ENCODE peak calls at places on chromosomes 6 and 20, in six cellular contexts. F is coronary artery; I is suprapubic skin; T is left lung; M is CD8-positive, alpha-beta T cell; P is left ventricle myocardium inferior. Y is an unnamed sample.

GRCh38 chr20:37911838-37912273 is 8.9 kb downstream of the VSTM2L start:
- DNase-seq in F (no peak), I (no peak), T (no peak), M (no peak), P (peak), Y (peak)

GRCh38 chr6:16420715-16421461 is 182.5 kb downstream of the GMPR start:
- DNase-seq in F (no peak), I (no peak), T (no peak), M (no peak), P (no peak), Y (no peak)

GRCh38 chr6:125095501-125096301 is 57.9 kb upstream of the TPD52L1 start:
- DNase-seq in F (no peak), I (no peak), T (no peak), M (no peak), P (no peak), Y (no peak)

GRCh38 chr20:58236612-58237317 is 8.3 kb upstream of the ANKRD60 start:
- DNase-seq in F (no peak), I (no peak), T (peak), M (peak), P (peak), Y (peak)

GRCh38 chr6:37005827-37006514 is 516 bp downstream of the FGD2 start:
- DNase-seq in F (no peak), I (no peak), T (no peak), M (no peak), P (no peak), Y (no peak)

GRCh38 chr20:24257171-24257570 is 212.3 kb upstream of the SYNDIG1 start:
- DNase-seq in F (no peak), I (no peak), T (no peak), M (no peak), P (no peak), Y (no peak)

GRCh38 chr6:147321260-147321659 is 117.0 kb downstream of the STXBP5 start:
- DNase-seq in F (no peak), I (no peak), T (no peak), M (no peak), P (no peak), Y (no peak)

GRCh38 chr6:136738178-136739057 is 53.9 kb downstream of the MAP3K5 start:
- DNase-seq in F (no peak), I (no peak), T (no peak), M (no peak), P (no peak), Y (no peak)

GRCh38 chr6:113351183-113351834 is 505.8 kb upstream of the MARCKS start:
- DNase-seq in F (no peak), I (no peak), T (no peak), M (no peak), P (no peak), Y (no peak)

GRCh38 chr6:15171026-15171425 is 74.8 kb upstream of the JARID2 start:
- DNase-seq in F (no peak), I (no peak), T (no peak), M (no peak), P (no peak), Y (no peak)
- H3K27ac ChIP-seq in F (no peak), I (no peak), T (no peak), M (no peak), P (no peak), Y (no peak)

GRCh38 chr6:55888917-55889316 is 13.5 kb upstream of the BMP5 start:
- DNase-seq in F (no peak), I (no peak), T (no peak), M (no peak), P (no peak), Y (no peak)

GRCh38 chr6:55882731-55883595 is 7.6 kb upstream of the BMP5 start:
- DNase-seq in F (no peak), I (no peak), T (no peak), M (no peak), P (no peak), Y (no peak)

DNA sequence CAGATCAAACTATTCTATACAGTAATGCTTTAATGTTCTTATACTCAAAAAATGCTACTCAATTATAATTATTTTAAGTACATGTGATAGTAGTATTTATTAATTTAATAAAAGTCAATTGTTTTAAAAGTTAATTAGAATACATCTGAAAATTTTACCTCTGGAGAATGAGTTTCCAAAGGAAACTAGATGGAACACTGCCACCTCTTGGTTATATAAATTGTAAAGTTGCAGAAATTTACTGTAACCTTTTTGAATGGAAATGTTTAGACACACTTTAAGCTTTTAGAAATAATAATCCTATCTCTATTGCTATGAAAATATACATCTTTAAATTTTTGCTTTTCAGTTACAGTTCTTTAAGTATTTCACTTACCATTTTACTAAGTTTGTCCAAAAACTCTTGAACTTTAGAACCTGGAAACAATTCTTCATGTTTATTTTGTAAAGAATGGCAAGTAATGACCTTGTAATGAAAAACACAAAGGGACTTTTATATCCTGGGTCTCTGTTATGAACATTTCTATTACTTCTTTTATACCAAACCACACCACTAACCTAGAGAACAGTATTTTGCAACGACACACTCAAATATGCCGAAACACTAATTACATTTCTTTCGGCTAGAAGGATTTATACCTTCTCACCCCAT is 10.9 kb upstream of the BMP5 start:
- DNase-seq in F (no peak), I (no peak), T (no peak), M (no peak), P (no peak), Y (no peak)
- TF ChIP-seq CTCF in F (no peak), I (no peak), T (no peak), M (no peak), P (peak), Y (peak)

DNA sequence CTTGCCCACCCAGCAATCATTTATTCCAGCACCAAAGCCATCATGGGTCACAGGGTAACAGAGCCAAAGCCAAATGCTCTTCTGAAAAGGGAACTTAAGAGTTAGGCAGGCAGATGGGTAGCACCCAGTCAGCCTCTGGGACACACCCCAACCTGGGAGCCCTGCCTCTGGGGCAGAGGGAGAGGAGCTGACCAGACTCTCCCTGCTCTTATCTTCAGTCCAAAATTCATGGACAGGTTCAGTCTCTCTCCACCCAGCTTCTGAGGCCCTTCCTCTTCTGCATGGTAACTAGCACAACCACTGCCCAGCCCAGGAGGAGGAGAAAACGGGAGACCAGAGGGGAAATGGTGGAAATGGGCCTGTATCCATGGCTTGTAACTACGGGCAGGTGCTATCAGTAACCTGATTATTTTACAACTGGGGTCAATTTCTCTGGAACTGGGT is 105.4 kb downstream of the NOL4L start:
- DNase-seq in F (no peak), I (no peak), T (no peak), M (no peak), P (peak), Y (peak)
- H3K27ac ChIP-seq in F (no peak), I (no peak), T (peak), M (no peak), P (no peak), Y (no peak)

DNA sequence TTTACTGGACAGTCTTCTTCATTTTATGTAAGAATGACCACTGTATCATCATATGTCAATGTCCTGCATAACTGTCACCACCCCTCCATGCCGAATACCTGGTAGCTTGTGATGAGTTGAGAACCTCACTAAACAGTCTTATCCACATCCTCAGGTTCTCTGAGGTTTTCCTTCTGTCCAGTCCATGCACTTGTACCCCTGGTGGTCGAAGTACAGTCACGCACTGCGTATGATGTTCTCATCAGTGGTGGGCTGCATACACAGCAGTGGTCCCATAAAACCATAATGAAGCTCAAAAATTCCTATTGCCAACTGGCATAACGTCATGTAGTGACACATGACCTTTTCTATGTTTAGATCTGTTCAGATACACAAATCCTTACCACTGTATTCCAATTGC is 31.2 kb upstream of the SDCBP2 start:
- DNase-seq in F (no peak), I (no peak), T (no peak), M (no peak), P (no peak), Y (no peak)
- TF ChIP-seq CTCF in F (no peak), I (no peak), T (peak), M (no peak), P (no peak), Y (no peak)

DNA sequence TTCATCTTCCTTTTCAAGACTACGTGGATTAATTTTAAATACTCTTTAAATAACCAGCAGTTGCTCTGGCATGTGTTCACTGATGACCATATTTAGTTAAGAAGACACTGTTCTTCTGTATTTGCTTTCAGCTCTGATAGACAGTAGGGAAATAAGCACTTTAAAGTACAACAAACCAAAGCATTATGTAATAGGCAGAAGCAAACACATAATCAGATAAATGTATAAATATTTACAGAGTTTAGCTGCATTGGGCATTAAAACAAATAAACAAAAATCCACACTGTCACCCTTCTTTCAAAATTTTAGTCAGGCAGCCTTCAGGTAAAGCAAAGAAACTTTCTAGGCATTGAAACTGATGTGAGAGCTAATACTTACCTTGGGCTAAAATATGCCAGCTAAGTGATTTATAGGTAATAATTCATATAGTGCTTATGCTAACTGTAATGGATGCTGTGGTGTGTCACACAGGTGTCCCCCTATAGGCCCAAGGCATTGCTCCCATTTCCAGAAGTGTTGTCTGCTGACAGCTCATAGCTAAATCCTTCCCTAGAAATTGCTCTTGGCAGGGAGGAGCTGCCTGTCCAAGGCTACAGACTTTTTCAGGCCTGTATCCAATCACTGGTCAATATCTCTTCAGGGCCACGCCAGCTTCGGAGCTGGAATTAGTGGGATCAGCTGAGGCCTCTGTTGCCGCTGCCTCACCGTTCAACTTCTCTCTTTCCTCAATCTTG is 111.5 kb upstream of the CITED2 start:
- DNase-seq in F (no peak), I (peak), T (no peak), M (no peak), P (no peak), Y (no peak)
- H3K27ac ChIP-seq in F (no peak), I (no peak), T (no peak), M (no peak), P (no peak), Y (no peak)

GRCh38 chr6:159974932-159975331 is 6.0 kb downstream of the IGF2R start:
- DNase-seq in F (no peak), I (no peak), T (no peak), M (no peak), P (no peak), Y (no peak)
- TF ChIP-seq CTCF in F (no peak), I (no peak), T (no peak), M (no peak), P (no peak), Y (no peak)